ENCODE peak calls at places on chromosomes 11 and 22, in four cellular contexts. E is hippocampal formation, H is putamen, I is epithelial cell of esophagus. Y is an unnamed sample.
A peak's percentile ranks its signal among the peaks of the same experiment; 100 is the strongest.

GRCh38 chr11:116707250-116707649 is 65.5 kb downstream of the BUD13 start:
- DNase-seq in E (no peak), H (no peak), I (peak; percentile 70), Y (peak; percentile 10)

GRCh38 chr22:44425356-44425755 is 72.7 kb downstream of the RTL6 start:
- DNase-seq in E (no peak), H (no peak), I (no peak), Y (no peak)

GRCh38 chr11:15493921-15494630 is 379.4 kb downstream of the INSC start:
- DNase-seq in E (no peak), H (no peak), I (peak; percentile 6), Y (peak; percentile 95)

GRCh38 chr11:129278586-129279319 is 86.6 kb upstream of the ARHGAP32 start:
- DNase-seq in E (no peak), H (no peak), I (peak; percentile 22), Y (peak; percentile 30)

GRCh38 chr11:113331988-113332387 is 17.6 kb downstream of the TTC12 start:
- DNase-seq in E (no peak), H (no peak), I (no peak), Y (no peak)

GRCh38 chr11:121463689-121464335 is 11.0 kb upstream of the SORL1-AS1 start:
- DNase-seq in E (no peak), H (no peak), I (no peak), Y (no peak)

GRCh38 chr11:4181780-4182721 is 87.5 kb downstream of the RRM1 start:
- DNase-seq in E (peak; percentile 30), H (no peak), I (peak; percentile 63), Y (peak; percentile 74)

GRCh38 chr11:94897330-94897768 is 76.0 kb downstream of the CWC15 start:
- DNase-seq in E (no peak), H (peak; percentile 28), I (peak; percentile 55), Y (peak; percentile 55)

GRCh38 chr22:39490135-39490798 is 11.8 kb upstream of the MIEF1 start:
- DNase-seq in E (peak; percentile 72), H (peak; percentile 88), I (peak; percentile 84), Y (peak; percentile 63)

GRCh38 chr11:46309669-46310288 is 32.3 kb downstream of the CREB3L1 start:
- DNase-seq in E (no peak), H (no peak), I (peak; percentile 56), Y (peak; percentile 75)

GRCh38 chr11:3166268-3167142 is 1.4 kb upstream of the OSBPL5 start:
- DNase-seq in E (no peak), H (no peak), I (no peak), Y (no peak)

GRCh38 chr11:45662665-45663485 is 2.5 kb downstream of the CHST1 start:
- DNase-seq in E (no peak), H (peak; percentile 73), I (no peak), Y (peak; percentile 53)

GRCh38 chr11:64602466-64603070 is 11.5 kb downstream of the SLC22A12 start:
- DNase-seq in E (no peak), H (no peak), I (no peak), Y (no peak)

GRCh38 chr11:73875840-73876239 is 806 bp downstream of the COA4 start:
- DNase-seq in E (no peak), H (no peak), I (no peak), Y (no peak)

GRCh38 chr11:132632641-132633124 is 899.6 kb downstream of the OPCML start:
- DNase-seq in E (peak; percentile 16), H (no peak), I (peak; percentile 86), Y (peak; percentile 92)

GRCh38 chr22:26342719-26343449 is 86.2 kb upstream of the ASPHD2 start:
- DNase-seq in E (no peak), H (no peak), I (no peak), Y (no peak)

GRCh38 chr22:46661221-46661851 is 41.1 kb downstream of the GRAMD4 start:
- DNase-seq in E (no peak), H (peak; percentile 33), I (peak; percentile 88), Y (peak; percentile 39)

GRCh38 chr11:2305140-2305861 is 3.5 kb downstream of the TSPAN32 start:
- DNase-seq in E (peak; percentile 64), H (peak; percentile 60), I (peak; percentile 68), Y (peak; percentile 61)

GRCh38 chr22:23020659-23021293 is 49.5 kb upstream of the GNAZ start:
- DNase-seq in E (no peak), H (no peak), I (no peak), Y (no peak)

GRCh38 chr11:37026741-37027140 is 428.7 kb upstream of the RAG2 start:
- DNase-seq in E (no peak), H (no peak), I (no peak), Y (no peak)

GRCh38 chr11:14583252-14584105 is 60.1 kb upstream of the PDE3B start:
- DNase-seq in E (no peak), H (no peak), I (no peak), Y (peak; percentile 52)

GRCh38 chr22:23752090-23752691 is 1.3 kb upstream of the ZNF70 start:
- DNase-seq in E (no peak), H (no peak), I (no peak), Y (no peak)

GRCh38 chr11:3109921-3110706 is 52.9 kb upstream of the CARS1 start:
- DNase-seq in E (no peak), H (no peak), I (peak; percentile 45), Y (peak; percentile 37)

GRCh38 chr11:72591785-72592490 is 82.3 kb downstream of the PDE2A start:
- DNase-seq in E (no peak), H (peak; percentile 85), I (no peak), Y (no peak)

GRCh38 chr22:35046744-35047462 is 19.1 kb upstream of the ISX start:
- DNase-seq in E (no peak), H (no peak), I (no peak), Y (no peak)

GRCh38 chr11:130023204-130023603 is 20.6 kb upstream of the PRDM10 start:
- DNase-seq in E (no peak), H (no peak), I (peak; percentile 78), Y (peak; percentile 92)

GRCh38 chr11:3964056-3964455 is 108.6 kb downstream of the STIM1 start:
- DNase-seq in E (no peak), H (no peak), I (no peak), Y (peak; percentile 33)

Y was measured in kidney tubule cell.